ENCODE peak calls at places on chromosomes 13 and 19, in four cellular contexts. One of them, this sample, is unnamed.

GRCh38 chr19:48395170-48395455 is 1.6 kb downstream of the GRIN2D start:
- DNase-seq in HepG2: no peak
- DNase-seq in GM12878: no peak
- DNase-seq in K562: no peak
- DNase-seq in this sample: no peak

GRCh38 chr13:97256343-97256783 is 34.2 kb downstream of the MBNL2 start:
- DNase-seq in GM12878: no peak
- DNase-seq in HepG2: peak; percentile 85
- DNase-seq in K562: peak; percentile 38
- DNase-seq in this sample: no peak

GRCh38 chr19:16005925-16006324 is 57.1 kb downstream of the OR10H4 start:
- DNase-seq in GM12878: no peak
- DNase-seq in HepG2: no peak
- DNase-seq in K562: no peak
- DNase-seq in this sample: no peak

GRCh38 chr13:109156181-109156935 is 526.9 kb downstream of the MYO16 start:
- DNase-seq in HepG2: no peak
- DNase-seq in K562: no peak
- DNase-seq in GM12878: no peak
- DNase-seq in this sample: no peak

GRCh38 chr19:42323473-42323851 is 2.0 kb upstream of the MEGF8 start:
- DNase-seq in HepG2: no peak
- DNase-seq in K562: no peak
- DNase-seq in GM12878: no peak
- DNase-seq in this sample: no peak

GRCh38 chr13:102643656-102644055 is 46.9 kb downstream of the TPP2 start:
- DNase-seq in GM12878: no peak
- DNase-seq in HepG2: no peak
- DNase-seq in K562: no peak
- DNase-seq in this sample: no peak

GRCh38 chr19:49689133-49690072 is at the start of gene ADM5:
- DNase-seq in K562: no peak
- DNase-seq in HepG2: no peak
- DNase-seq in GM12878: no peak
- DNase-seq in this sample: peak; percentile 82

GRCh38 chr19:19385900-19386339 is 19.6 kb upstream of the GATAD2A start:
- DNase-seq in K562: no peak
- DNase-seq in HepG2: no peak
- DNase-seq in GM12878: no peak
- DNase-seq in this sample: no peak

GRCh38 chr19:35060160-35060855 is 18.8 kb downstream of the HPN start:
- DNase-seq in GM12878: no peak
- DNase-seq in HepG2: no peak
- DNase-seq in K562: no peak
- DNase-seq in this sample: no peak

GRCh38 chr19:13917888-13918406 is 11.9 kb downstream of the CC2D1A start:
- DNase-seq in HepG2: no peak
- DNase-seq in K562: no peak
- DNase-seq in GM12878: no peak
- DNase-seq in this sample: peak; percentile 15

GRCh38 chr19:27966390-27966816 is 1246.5 kb downstream of the UQCRFS1 start:
- DNase-seq in HepG2: no peak
- DNase-seq in GM12878: no peak
- DNase-seq in K562: peak; percentile 9
- DNase-seq in this sample: peak; percentile 5

GRCh38 chr13:21075303-21076264 is 14.2 kb upstream of the LATS2 start:
- DNase-seq in HepG2: no peak
- DNase-seq in GM12878: no peak
- DNase-seq in K562: no peak
- DNase-seq in this sample: peak; percentile 48

GRCh38 chr19:51025809-51026553 is 435 bp downstream of the KLK11 start:
- DNase-seq in K562: no peak
- DNase-seq in GM12878: no peak
- DNase-seq in HepG2: no peak
- DNase-seq in this sample: peak; percentile 14

GRCh38 chr13:104816716-104817115 is 1718.7 kb downstream of the EFNB2 start:
- DNase-seq in K562: no peak
- DNase-seq in HepG2: no peak
- DNase-seq in GM12878: no peak
- DNase-seq in this sample: no peak

GRCh38 chr13:36789061-36789460 is 30.0 kb upstream of the RFXAP start:
- DNase-seq in HepG2: no peak
- DNase-seq in K562: no peak
- DNase-seq in GM12878: no peak
- DNase-seq in this sample: no peak

GRCh38 chr13:38577048-38577447 is 109.8 kb upstream of the FREM2 start:
- DNase-seq in HepG2: peak; percentile 1
- DNase-seq in GM12878: no peak
- DNase-seq in K562: no peak
- DNase-seq in this sample: no peak

GRCh38 chr13:40306817-40307216 is 359.6 kb downstream of the FOXO1 start:
- DNase-seq in K562: no peak
- DNase-seq in GM12878: no peak
- DNase-seq in HepG2: no peak
- DNase-seq in this sample: no peak

GRCh38 chr13:112876305-112877000 is 92.6 kb upstream of the MCF2L start:
- DNase-seq in K562: no peak
- DNase-seq in HepG2: no peak
- DNase-seq in GM12878: no peak
- DNase-seq in this sample: no peak

GRCh38 chr19:17495639-17496265 is 15.7 kb upstream of the PGLS start:
- DNase-seq in K562: no peak
- DNase-seq in GM12878: no peak
- DNase-seq in HepG2: no peak
- DNase-seq in this sample: peak; percentile 7

GRCh38 chr13:110137677-110138008 is 169.3 kb downstream of the COL4A1 start:
- DNase-seq in HepG2: peak; percentile 15
- DNase-seq in GM12878: no peak
- DNase-seq in K562: peak; percentile 30
- DNase-seq in this sample: peak; percentile 83

GRCh38 chr19:8575467-8575997 is 1.7 kb downstream of the MYO1F start:
- DNase-seq in K562: peak; percentile 50
- DNase-seq in HepG2: no peak
- DNase-seq in GM12878: no peak
- DNase-seq in this sample: no peak

GRCh38 chr19:30791116-30791515 is 418.9 kb downstream of the ZNF536 start:
- DNase-seq in HepG2: no peak
- DNase-seq in GM12878: no peak
- DNase-seq in K562: no peak
- DNase-seq in this sample: no peak

GRCh38 chr19:48683349-48683748 is 10.5 kb upstream of the NTN5 start:
- DNase-seq in GM12878: no peak
- DNase-seq in K562: no peak
- DNase-seq in HepG2: no peak
- DNase-seq in this sample: no peak

GRCh38 chr13:109436841-109437240 is 349.5 kb downstream of the IRS2 start:
- DNase-seq in HepG2: no peak
- DNase-seq in K562: no peak
- DNase-seq in GM12878: no peak
- DNase-seq in this sample: no peak

GRCh38 chr19:2261438-2262172 is 5.4 kb upstream of the JSRP1 start:
- DNase-seq in GM12878: no peak
- DNase-seq in K562: peak; percentile 63
- DNase-seq in HepG2: no peak
- DNase-seq in this sample: peak; percentile 49

GRCh38 chr13:23760000-23760399 is 129.2 kb downstream of the MIPEP start:
- DNase-seq in GM12878: no peak
- DNase-seq in HepG2: no peak
- DNase-seq in K562: no peak
- DNase-seq in this sample: no peak

GRCh38 chr19:34999498-35000337 is at the start of gene GRAMD1A:
- DNase-seq in K562: peak; percentile 96
- DNase-seq in HepG2: peak; percentile 81
- DNase-seq in GM12878: no peak
- DNase-seq in this sample: peak; percentile 98

GRCh38 chr13:63567031-63567430 is 2151.4 kb upstream of the PCDH20 start:
- DNase-seq in HepG2: no peak
- DNase-seq in K562: no peak
- DNase-seq in GM12878: no peak
- DNase-seq in this sample: no peak

GRCh38 chr19:34838753-34839431 is 65.9 kb upstream of the ZNF599 start:
- DNase-seq in GM12878: no peak
- DNase-seq in K562: no peak
- DNase-seq in HepG2: peak; percentile 24
- DNase-seq in this sample: no peak

GRCh38 chr19:51131780-51132680 is 7.3 kb downstream of the SIGLEC9 start:
- DNase-seq in GM12878: no peak
- DNase-seq in K562: peak; percentile 67
- DNase-seq in HepG2: no peak
- DNase-seq in this sample: peak; percentile 34

GRCh38 chr19:2188708-2189385 is 25.1 kb downstream of the DOT1L start:
- DNase-seq in HepG2: no peak
- DNase-seq in GM12878: no peak
- DNase-seq in K562: no peak
- DNase-seq in this sample: no peak

GRCh38 chr19:19480688-19481087 is 34.7 kb downstream of the TSSK6 start:
- DNase-seq in GM12878: peak; percentile 39
- DNase-seq in HepG2: no peak
- DNase-seq in K562: no peak
- DNase-seq in this sample: no peak

GRCh38 chr19:50817941-50818858 is 5.4 kb downstream of the KLK1 start:
- DNase-seq in HepG2: no peak
- DNase-seq in GM12878: peak; percentile 63
- DNase-seq in K562: peak; percentile 97
- DNase-seq in this sample: peak; percentile 95

GRCh38 chr13:50643055-50643454 is 200.4 kb downstream of the DLEU7 start:
- DNase-seq in GM12878: no peak
- DNase-seq in K562: no peak
- DNase-seq in HepG2: no peak
- DNase-seq in this sample: no peak
- TF ChIP-seq REST in GM12878: no peak
- TF ChIP-seq REST in K562: no peak
- TF ChIP-seq REST in HepG2: no peak
- TF ChIP-seq REST in this sample: no peak

GRCh38 chr13:106567421-106568224 is at the start of gene ARGLU1:
- DNase-seq in GM12878: peak; percentile 64
- DNase-seq in K562: peak; percentile 81
- DNase-seq in HepG2: peak; percentile 78
- DNase-seq in this sample: peak; percentile 91
- TF ChIP-seq EP300 in GM12878: no peak
- TF ChIP-seq EP300 in K562: no peak
- TF ChIP-seq EP300 in HepG2: no peak
- TF ChIP-seq EP300 in this sample: no peak

DNA sequence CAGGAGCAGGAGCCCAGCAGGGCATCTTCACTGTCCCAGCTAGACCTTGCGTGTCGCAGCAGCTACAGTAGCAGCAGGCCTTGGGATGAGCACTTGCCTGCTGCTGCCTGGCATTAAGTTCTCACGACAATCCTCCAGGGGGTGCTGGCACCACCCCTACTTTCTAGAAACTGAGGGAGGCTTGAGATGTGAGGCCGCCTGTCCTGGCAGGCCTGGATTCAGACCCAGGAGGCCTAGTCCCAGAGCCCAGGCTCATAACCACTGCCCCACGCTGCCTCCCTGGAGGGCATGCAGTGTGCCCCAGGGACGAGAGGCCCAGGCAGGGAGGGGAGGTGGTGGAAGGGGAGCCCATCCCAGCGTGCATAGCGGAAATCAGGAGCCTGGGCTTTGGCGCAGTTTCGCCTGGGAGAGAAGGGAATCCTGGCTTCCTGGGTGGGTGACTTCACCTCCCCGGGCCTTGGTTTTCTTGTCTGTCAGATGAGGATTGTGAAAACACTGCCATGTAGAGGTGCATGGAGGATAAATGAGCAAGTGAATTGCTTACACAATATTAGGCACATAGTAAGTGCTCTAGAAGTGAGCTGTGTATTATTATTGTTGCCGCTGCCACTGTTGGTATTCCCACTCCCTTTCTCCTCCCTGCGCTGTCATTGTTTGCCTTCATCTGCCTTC is 26.1 kb downstream of the PPP5C start:
- DNase-seq in HepG2: no peak
- DNase-seq in K562: no peak
- DNase-seq in GM12878: no peak
- DNase-seq in this sample: no peak
- TF ChIP-seq FOXM1 in HepG2: no peak
- TF ChIP-seq FOXM1 in K562: no peak
- TF ChIP-seq FOXM1 in GM12878: no peak
- TF ChIP-seq FOXM1 in this sample: no peak

GRCh38 chr13:51825165-51825592 is 19.8 kb downstream of the TMEM272 start:
- DNase-seq in GM12878: no peak
- DNase-seq in K562: no peak
- DNase-seq in HepG2: no peak
- DNase-seq in this sample: no peak
- TF ChIP-seq REST in GM12878: no peak
- TF ChIP-seq REST in K562: no peak
- TF ChIP-seq REST in HepG2: no peak
- TF ChIP-seq REST in this sample: no peak

GRCh38 chr13:42883142-42883541 is 101.8 kb downstream of the FAM216B start:
- DNase-seq in GM12878: no peak
- DNase-seq in K562: no peak
- DNase-seq in HepG2: no peak
- DNase-seq in this sample: no peak

GRCh38 chr13:42880241-42880640 is 98.9 kb downstream of the FAM216B start:
- DNase-seq in HepG2: no peak
- DNase-seq in GM12878: no peak
- DNase-seq in K562: no peak
- DNase-seq in this sample: no peak

GRCh38 chr13:42885325-42885724 is 103.9 kb downstream of the FAM216B start:
- DNase-seq in GM12878: no peak
- DNase-seq in HepG2: no peak
- DNase-seq in K562: no peak
- DNase-seq in this sample: no peak

GRCh38 chr13:42878721-42879120 is 97.3 kb downstream of the FAM216B start:
- DNase-seq in HepG2: no peak
- DNase-seq in K562: no peak
- DNase-seq in GM12878: no peak
- DNase-seq in this sample: no peak

DNA sequence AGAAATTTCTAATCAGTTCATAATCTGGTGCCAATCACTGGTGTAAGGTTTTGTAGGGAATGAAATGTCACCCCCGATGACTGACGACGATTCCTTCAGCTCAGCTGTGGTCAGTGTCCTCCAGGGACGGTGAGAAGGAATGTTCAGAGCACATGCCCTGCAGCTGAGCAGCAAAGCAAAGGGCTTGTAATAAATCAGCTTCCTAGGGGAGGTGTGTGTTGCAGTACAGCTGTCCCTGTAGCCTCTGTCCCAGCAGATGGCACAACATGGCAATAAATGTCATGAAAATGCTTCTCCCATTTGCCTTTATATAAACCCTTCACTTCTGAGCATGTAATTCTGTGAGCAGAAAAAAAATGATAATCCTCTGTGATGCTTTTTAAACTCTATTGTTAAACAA is 102.4 kb downstream of the FAM216B start:
- DNase-seq in GM12878: no peak
- DNase-seq in K562: no peak
- DNase-seq in HepG2: no peak
- DNase-seq in this sample: peak; percentile 61
- TF ChIP-seq EP300 in GM12878: no peak
- TF ChIP-seq EP300 in K562: no peak
- TF ChIP-seq EP300 in HepG2: no peak
- TF ChIP-seq EP300 in this sample: no peak

GRCh38 chr13:26946675-26947342 is 186.2 kb upstream of the GPR12 start:
- DNase-seq in GM12878: peak; percentile 16
- DNase-seq in HepG2: peak; percentile 64
- DNase-seq in K562: peak; percentile 58
- DNase-seq in this sample: peak; percentile 48
- TF ChIP-seq FOXM1 in GM12878: no peak
- TF ChIP-seq FOXM1 in HepG2: no peak
- TF ChIP-seq FOXM1 in K562: no peak
- TF ChIP-seq FOXM1 in this sample: no peak

This sample was measured in SK-N-SH.